ENCODE peak calls at places on chromosomes 13 and 19, in five cellular contexts. T, R, F, Z and N are unnamed samples.

GRCh38 chr13:57918913-57919312 is 287.4 kb downstream of the PCDH17 start:
- DNase-seq in R (no peak), T (no peak), Z (peak; percentile 5), F (no peak), N (no peak)

GRCh38 chr13:60221581-60221980 is 57.9 kb upstream of the DIAPH3 start:
- DNase-seq in R (no peak), F (no peak), Z (no peak), T (no peak), N (no peak)

GRCh38 chr13:74132768-74133656 is 1.2 kb downstream of the KLF12 start:
- DNase-seq in Z (no peak), R (peak; percentile 9), F (peak; percentile 70), T (peak; percentile 15), N (no peak)

GRCh38 chr19:38977445-38978314 is 2.1 kb upstream of the FBXO17 start:
- DNase-seq in F (peak; percentile 19), R (no peak), T (no peak), Z (no peak), N (no peak)

GRCh38 chr19:13610042-13610691 is 103.9 kb upstream of the CACNA1A start:
- DNase-seq in F (no peak), T (peak; percentile 27), Z (no peak), R (no peak), N (no peak)

GRCh38 chr13:35210234-35210633 is 266.3 kb downstream of the MAB21L1 start:
- DNase-seq in R (no peak), T (peak; percentile 1), Z (no peak), F (no peak), N (peak; percentile 49)

GRCh38 chr13:28161370-28161769 is 23.0 kb downstream of the PAN3 start:
- DNase-seq in T (peak; percentile 95), Z (peak; percentile 63), R (peak; percentile 46), F (no peak), N (peak; percentile 68)

GRCh38 chr13:32824671-32825070 is 191.6 kb upstream of the KL start:
- DNase-seq in F (no peak), Z (peak; percentile 33), R (peak; percentile 77), T (no peak), N (peak; percentile 92)

GRCh38 chr19:3343619-3344502 is 22.5 kb upstream of the NFIC start:
- DNase-seq in F (peak; percentile 81), T (peak; percentile 56), R (peak; percentile 98), Z (peak; percentile 87), N (peak; percentile 71)

GRCh38 chr13:66405908-66406802 is 824.0 kb downstream of the PCDH9 start:
- DNase-seq in R (peak; percentile 14), Z (no peak), T (no peak), F (no peak), N (peak; percentile 57)

GRCh38 chr19:17441241-17442135 is 7.0 kb downstream of the TMEM221 start:
- DNase-seq in T (no peak), R (peak; percentile 40), F (peak; percentile 14), Z (peak; percentile 63), N (no peak)

GRCh38 chr19:16088985-16089846 is 12.9 kb downstream of the TPM4 start:
- DNase-seq in F (no peak), T (peak; percentile 67), Z (no peak), R (no peak), N (no peak)

GRCh38 chr19:55256562-55257460 is 2.0 kb downstream of the PPP6R1 start:
- DNase-seq in F (peak; percentile 24), T (no peak), R (no peak), Z (no peak), N (no peak)

GRCh38 chr13:111474136-111475002 is 153.9 kb downstream of the TEX29 start:
- DNase-seq in T (peak; percentile 37), Z (peak; percentile 82), R (peak; percentile 77), F (no peak), N (peak; percentile 76)

GRCh38 chr19:45657520-45658163 is 10.4 kb upstream of the GIPR start:
- DNase-seq in F (no peak), T (no peak), R (no peak), Z (no peak), N (no peak)